ENCODE peak calls at places on chromosomes 4 and X, in seven cellular contexts. N is tibial artery, I is AG10803, S is psoas muscle, X is GM06990, R is A549, W is GM12878. H is an unnamed sample.

GRCh38 chr4:108010167-108010566 is 20.5 kb downstream of the HADH start:
- DNase-seq in N (no peak), I (peak), S (no peak), X (no peak), R (no peak), W (no peak), H (peak)

GRCh38 chr4:74632634-74633033 is 161.7 kb downstream of the BTC start:
- DNase-seq in N (peak), I (peak), S (no peak), X (no peak), R (peak), W (no peak), H (peak)

GRCh38 chr4:167129146-167129545 is 105.1 kb downstream of the SPOCK3 start:
- DNase-seq in N (no peak), I (no peak), S (no peak), X (no peak), R (no peak), W (no peak), H (no peak)

GRCh38 chrX:118974908-118975671 is 672 bp downstream of the LONRF3 start:
- DNase-seq in N (peak), I (no peak), S (peak), X (peak), R (peak), W (no peak), H (no peak)

GRCh38 chrX:50081282-50081955 is 119.4 kb downstream of the AKAP4 start:
- DNase-seq in N (peak), I (peak), S (peak), X (no peak), R (peak), W (no peak), H (peak)

GRCh38 chr4:38665846-38666490 is 2.0 kb downstream of the KLF3 start:
- DNase-seq in N (no peak), I (no peak), S (no peak), X (no peak), R (no peak), W (no peak), H (peak)

GRCh38 chrX:138026211-138026610 is 460.3 kb downstream of the ZIC3 start:
- DNase-seq in N (no peak), I (no peak), S (no peak), X (no peak), R (peak), W (no peak), H (peak)

GRCh38 chr4:21641696-21642095 is 306.9 kb downstream of the KCNIP4 start:
- DNase-seq in N (no peak), I (no peak), S (no peak), X (no peak), R (no peak), W (no peak), H (no peak)

GRCh38 chrX:47644557-47645091 is 5.7 kb downstream of the ELK1 start:
- DNase-seq in N (no peak), I (peak), S (no peak), X (no peak), R (peak), W (no peak), H (peak)

GRCh38 chr4:123406862-123407261 is 10.3 kb downstream of the SPRY1 start:
- DNase-seq in N (no peak), I (no peak), S (no peak), X (no peak), R (no peak), W (no peak), H (no peak)

GRCh38 chr4:125735107-125735506 is 420.4 kb downstream of the FAT4 start:
- DNase-seq in N (no peak), I (peak), S (peak), X (no peak), R (peak), W (no peak), H (peak)

GRCh38 chr4:138050601-138051000 is 191.5 kb downstream of the SLC7A11 start:
- DNase-seq in N (no peak), I (no peak), S (no peak), X (no peak), R (no peak), W (no peak), H (no peak)

GRCh38 chr4:124904723-124905390 is 192.3 kb upstream of the ANKRD50 start:
- DNase-seq in N (no peak), I (no peak), S (no peak), X (no peak), R (no peak), W (no peak), H (no peak)

GRCh38 chr4:16197842-16198241 is 28.4 kb downstream of the TAPT1 start:
- DNase-seq in N (no peak), I (peak), S (no peak), X (no peak), R (no peak), W (no peak), H (no peak)

GRCh38 chrX:64152857-64153256 is 52.7 kb downstream of the AMER1 start:
- DNase-seq in N (no peak), I (no peak), S (no peak), X (no peak), R (no peak), W (no peak), H (no peak)

GRCh38 chrX:38375888-38376287 is 23.5 kb downstream of the OTC start:
- DNase-seq in N (no peak), I (no peak), S (no peak), X (no peak), R (peak), W (no peak), H (peak)

GRCh38 chr4:725368-726234 is 20.0 kb downstream of the PCGF3 start:
- DNase-seq in N (no peak), I (no peak), S (no peak), X (no peak), R (no peak), W (no peak), H (no peak)

GRCh38 chr4:117400039-117400835 is 314.9 kb upstream of the TRAM1L1 start:
- DNase-seq in N (no peak), I (peak), S (no peak), X (no peak), R (peak), W (no peak), H (peak)

GRCh38 chr4:78019494-78019893 is 37.6 kb upstream of the FRAS1 start:
- DNase-seq in N (no peak), I (peak), S (no peak), X (no peak), R (no peak), W (no peak), H (peak)

DNA sequence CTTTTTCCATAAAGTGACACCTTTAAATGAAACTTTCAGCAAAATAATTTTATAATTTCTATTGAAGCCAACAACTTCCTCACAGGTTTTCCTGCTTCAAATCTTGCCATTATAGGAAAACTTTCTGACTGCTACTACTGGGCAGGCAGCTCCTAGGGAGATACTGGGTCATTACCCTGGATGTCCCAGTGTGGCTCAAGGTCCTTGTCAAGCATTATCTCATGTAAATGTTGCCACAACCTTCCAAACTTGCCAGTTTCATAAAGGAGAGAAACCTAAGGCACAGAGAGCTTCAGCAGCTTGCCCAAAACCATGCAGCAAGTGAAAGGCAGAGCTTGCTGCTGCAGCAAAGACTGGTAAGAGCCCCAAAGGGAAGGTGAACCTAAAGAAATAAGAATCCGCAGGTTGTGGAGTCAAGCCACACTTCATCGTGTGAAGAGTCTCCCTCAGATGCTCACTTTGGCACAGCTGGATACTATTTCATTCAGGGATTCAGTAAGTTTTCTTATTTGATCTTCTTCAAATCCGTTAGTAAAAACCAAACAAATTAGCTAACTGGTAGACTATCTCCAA is 2.4 kb downstream of the MPP1 start:
- DNase-seq in N (no peak), I (no peak), S (no peak), X (no peak), R (no peak), W (no peak), H (no peak)
- H3K4me3 ChIP-seq in N (no peak), I (no peak), S (no peak), X (no peak), R (no peak), W (no peak), H (no peak)

GRCh38 chrX:100611951-100612350 is 24.7 kb downstream of the TSPAN6 start:
- DNase-seq in N (no peak), I (no peak), S (no peak), X (no peak), R (no peak), W (no peak), H (no peak)

GRCh38 chrX:100609591-100609990 is 24.9 kb downstream of the TNMD start:
- DNase-seq in N (no peak), I (no peak), S (no peak), X (no peak), R (no peak), W (no peak), H (no peak)

DNA sequence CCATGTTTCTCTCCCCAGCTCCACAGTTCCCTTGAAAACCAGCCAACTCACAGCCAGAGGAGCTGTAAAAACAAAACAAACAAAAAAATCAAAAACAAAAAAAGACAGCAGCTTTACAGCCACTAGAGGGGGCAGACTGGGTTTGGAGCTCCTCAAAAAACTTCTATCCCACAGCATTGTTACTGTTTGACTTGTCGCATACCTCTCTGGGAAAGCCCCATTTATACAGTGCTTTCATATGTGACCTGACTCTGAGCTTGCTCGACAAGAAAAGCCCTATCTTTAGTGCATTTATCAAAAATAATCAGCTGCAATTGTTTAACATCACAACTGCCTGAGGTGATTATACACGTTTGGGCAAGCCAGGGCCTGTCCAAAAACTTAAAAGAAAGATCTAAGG is 21.6 kb downstream of the TSPAN6 start:
- DNase-seq in N (no peak), I (peak), S (no peak), X (peak), R (peak), W (peak), H (peak)
- TF ChIP-seq CTCF in N (peak), I (peak), S (peak), X (peak), R (peak), W (peak), H (peak)

GRCh38 chr4:142406051-142406549 is 440.0 kb downstream of the INPP4B start:
- DNase-seq in N (no peak), I (peak), S (no peak), X (peak), R (peak), W (peak), H (peak)
- H3K4me3 ChIP-seq in N (peak), I (peak), S (peak), X (no peak), R (peak), W (no peak), H (peak)

GRCh38 chr4:71540749-71541269 is 202.0 kb downstream of the SLC4A4 start:
- DNase-seq in N (no peak), I (peak), S (no peak), X (no peak), R (no peak), W (no peak), H (peak)
- TF ChIP-seq CTCF in N (no peak), I (peak), S (no peak), X (peak), R (no peak), W (peak), H (no peak)

DNA sequence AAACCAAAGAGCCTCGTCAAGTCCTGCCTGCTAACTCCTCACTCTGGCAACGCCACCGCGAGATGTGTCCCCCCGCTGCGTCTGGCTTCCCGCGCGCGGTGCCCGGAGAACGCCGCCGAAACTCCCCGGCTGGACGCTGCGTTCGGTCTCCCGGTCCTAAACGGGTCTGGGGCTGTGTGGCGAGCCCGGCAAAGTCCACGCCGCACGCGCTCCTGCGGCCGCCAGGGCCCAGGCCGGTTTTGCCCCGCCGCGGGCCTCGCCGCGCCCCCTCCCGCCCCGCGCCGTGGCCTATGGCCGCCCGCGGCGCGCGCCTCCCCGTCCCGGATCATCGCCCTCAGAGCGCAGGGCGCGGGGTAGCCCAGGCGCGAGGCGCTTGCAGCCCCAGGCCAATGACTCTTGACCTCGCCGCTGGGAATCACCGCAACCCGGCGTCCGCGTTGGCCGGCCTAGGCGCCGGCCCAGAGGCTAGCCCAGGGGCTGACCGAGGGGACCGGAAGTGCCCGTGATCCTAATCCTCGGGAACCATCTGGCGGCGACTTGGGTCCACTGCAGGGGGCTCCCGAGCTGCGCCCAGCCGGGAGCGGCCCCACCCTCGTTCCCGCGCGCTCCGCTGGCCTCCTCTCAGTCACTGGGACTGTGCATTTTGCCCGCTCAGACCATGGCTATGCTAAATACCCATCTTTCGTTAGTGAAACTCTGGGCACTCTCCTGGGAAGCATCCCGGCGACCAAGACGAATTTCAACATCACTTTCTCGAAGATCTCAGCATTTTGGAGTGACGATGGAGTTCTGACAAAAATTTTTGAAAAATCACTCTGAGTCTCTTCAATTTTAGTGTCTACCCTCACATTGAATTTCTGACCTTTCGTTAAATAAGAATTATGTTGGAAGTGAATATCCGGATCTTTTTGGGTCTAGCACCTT is at the start of gene AADAT:
- DNase-seq in N (peak), I (peak), S (peak), X (peak), R (peak), W (no peak), H (peak)
- H3K4me3 ChIP-seq in N (peak), I (peak), S (peak), X (no peak), R (peak), W (peak), H (peak)

GRCh38 chrX:14038375-14039077 is 8.8 kb upstream of the GEMIN8 start:
- DNase-seq in N (no peak), I (no peak), S (no peak), X (no peak), R (no peak), W (no peak), H (no peak)

GRCh38 chrX:14043209-14043608 is 13.5 kb upstream of the GEMIN8 start:
- DNase-seq in N (no peak), I (no peak), S (no peak), X (no peak), R (no peak), W (no peak), H (no peak)

GRCh38 chrX:14039344-14039743 is 9.7 kb upstream of the GEMIN8 start:
- DNase-seq in N (peak), I (peak), S (no peak), X (no peak), R (peak), W (no peak), H (peak)
- TF ChIP-seq CTCF in N (peak), I (peak), S (peak), X (peak), R (peak), W (peak), H (peak)